ENCODE peak calls at places on chromosomes 3 and 15, in six cellular contexts. O is IMR-90, H is activated B cell treated with CpG ODN at 0.5 μM for 24 hours, C is nephron progenitor cell, Q is spleen, M is brain microvascular endothelial cell. I is an unnamed sample.

GRCh38 chr15:86162676-86163075 is 83.0 kb downstream of the AGBL1 start:
- DNase-seq in O (no peak), C (no peak), H (no peak), M (no peak), Q (no peak), I (no peak)

GRCh38 chr3:148903022-148903442 is 37.9 kb downstream of the CPA3 start:
- DNase-seq in O (peak; percentile 28), H (no peak), Q (no peak), M (no peak), C (no peak), I (no peak)

GRCh38 chr3:2098398-2099027 is at the start of gene CNTN4:
- DNase-seq in C (peak; percentile 89), H (no peak), O (no peak), Q (no peak), M (no peak), I (no peak)

GRCh38 chr3:184004483-184004882 is 13.2 kb downstream of the ABCC5 start:
- DNase-seq in M (no peak), Q (no peak), H (no peak), C (no peak), O (no peak), I (no peak)

GRCh38 chr15:99592135-99592845 is 26.5 kb downstream of the MEF2A start:
- DNase-seq in O (peak; percentile 88), M (peak; percentile 50), Q (no peak), C (no peak), H (no peak), I (no peak)

GRCh38 chr15:38253448-38253847 is 812 bp downstream of the SPRED1 start:
- DNase-seq in O (peak; percentile 75), Q (no peak), H (no peak), M (peak; percentile 64), C (no peak), I (no peak)

GRCh38 chr3:190131329-190131728 is 10.6 kb upstream of the P3H2 start:
- DNase-seq in O (peak; percentile 88), C (no peak), Q (no peak), M (peak; percentile 91), H (no peak), I (no peak)

GRCh38 chr3:78871048-78871447 is 896.8 kb downstream of the ROBO1 start:
- DNase-seq in Q (no peak), C (no peak), H (no peak), M (no peak), O (peak; percentile 26), I (no peak)

GRCh38 chr3:96700322-96701315 is 113.8 kb upstream of the EPHA6 start:
- DNase-seq in Q (no peak), H (no peak), C (peak; percentile 6), M (no peak), O (no peak), I (no peak)

GRCh38 chr3:19885468-19885867 is 48.5 kb downstream of the EFHB start:
- DNase-seq in O (peak; percentile 41), H (no peak), M (peak; percentile 6), C (peak; percentile 4), Q (no peak), I (no peak)

GRCh38 chr15:90901799-90902655 is 1.1 kb upstream of the MAN2A2 start:
- DNase-seq in O (peak; percentile 78), H (peak; percentile 75), C (peak; percentile 76), M (peak; percentile 54), Q (peak; percentile 94), I (peak; percentile 62)

GRCh38 chr3:3305087-3305486 is 125.6 kb upstream of the CRBN start:
- DNase-seq in Q (no peak), H (no peak), M (no peak), O (no peak), C (no peak), I (no peak)

GRCh38 chr3:123409443-123410148 is 39.3 kb downstream of the ADCY5 start:
- DNase-seq in O (no peak), H (no peak), Q (no peak), C (peak; percentile 55), M (no peak), I (no peak)

GRCh38 chr15:41564286-41564959 is 5.4 kb downstream of the TYRO3 start:
- DNase-seq in Q (peak; percentile 76), H (no peak), M (no peak), C (peak; percentile 63), O (no peak), I (no peak)

GRCh38 chr3:50205719-50206276 is 727 bp downstream of the SLC38A3 start:
- DNase-seq in H (peak; percentile 32), Q (no peak), C (peak; percentile 63), O (no peak), M (no peak), I (no peak)

GRCh38 chr15:65952425-65953053 is 83.2 kb downstream of the RAB11A start:
- DNase-seq in C (peak; percentile 85), Q (peak; percentile 23), M (peak; percentile 59), O (peak; percentile 65), H (no peak), I (no peak)

GRCh38 chr15:20340931-20341661 is 200.5 kb downstream of the GOLGA6L6 start:
- DNase-seq in C (peak; percentile 55), Q (peak; percentile 96), M (peak; percentile 36), H (peak; percentile 29), O (no peak), I (peak; percentile 77)

GRCh38 chr3:27431116-27431515 is 53.1 kb downstream of the SLC4A7 start:
- DNase-seq in Q (no peak), O (peak; percentile 99), M (peak; percentile 96), H (no peak), C (no peak), I (no peak)

GRCh38 chr3:190728574-190729246 is 133.8 kb downstream of the GMNC start:
- DNase-seq in M (no peak), O (no peak), C (no peak), Q (no peak), H (no peak), I (no peak)

GRCh38 chr3:66738625-66739330 is 238.0 kb upstream of the LRIG1 start:
- DNase-seq in Q (no peak), H (no peak), O (peak; percentile 87), C (no peak), M (peak; percentile 45), I (no peak)

GRCh38 chr3:148023994-148024393 is 614.8 kb downstream of the ZIC1 start:
- DNase-seq in Q (no peak), M (peak; percentile 93), H (no peak), O (peak; percentile 86), C (no peak), I (no peak)

GRCh38 chr15:52005748-52006701 is 13.0 kb upstream of the MAPK6 start:
- DNase-seq in O (peak; percentile 85), H (no peak), M (peak; percentile 79), C (no peak), Q (no peak), I (no peak)

GRCh38 chr3:37909067-37909911 is 47.6 kb downstream of the CTDSPL start:
- DNase-seq in H (no peak), M (peak; percentile 21), Q (no peak), C (no peak), O (peak; percentile 25), I (no peak)

GRCh38 chr3:71160800-71161546 is 422.6 kb downstream of the FOXP1 start:
- DNase-seq in O (peak; percentile 92), C (no peak), Q (no peak), M (peak; percentile 54), H (no peak), I (no peak)

GRCh38 chr3:40206522-40206921 is 103.0 kb upstream of the EIF1B start:
- DNase-seq in O (no peak), H (no peak), C (no peak), Q (no peak), M (no peak), I (no peak)

GRCh38 chr15:58178668-58179067 is 40.5 kb downstream of the AQP9 start:
- DNase-seq in M (no peak), O (no peak), C (no peak), H (no peak), Q (no peak), I (no peak)

GRCh38 chr15:39215006-39215405 is 365.9 kb upstream of the THBS1 start:
- DNase-seq in H (no peak), C (no peak), O (no peak), Q (no peak), M (no peak), I (no peak)

GRCh38 chr15:32104061-32104980 is 74.0 kb downstream of the CHRNA7 start:
- DNase-seq in M (no peak), C (no peak), O (no peak), H (no peak), Q (no peak), I (no peak)
- TF ChIP-seq CTCF in M (no peak), C (no peak), O (no peak), H (no peak), Q (no peak), I (no peak)

GRCh38 chr3:13346481-13347389 is 73.4 kb downstream of the NUP210 start:
- DNase-seq in M (no peak), H (no peak), O (no peak), Q (peak; percentile 86), C (no peak), I (peak; percentile 23)
- TF ChIP-seq CTCF in M (no peak), H (no peak), O (no peak), Q (peak; percentile 37), C (no peak), I (no peak)

DNA sequence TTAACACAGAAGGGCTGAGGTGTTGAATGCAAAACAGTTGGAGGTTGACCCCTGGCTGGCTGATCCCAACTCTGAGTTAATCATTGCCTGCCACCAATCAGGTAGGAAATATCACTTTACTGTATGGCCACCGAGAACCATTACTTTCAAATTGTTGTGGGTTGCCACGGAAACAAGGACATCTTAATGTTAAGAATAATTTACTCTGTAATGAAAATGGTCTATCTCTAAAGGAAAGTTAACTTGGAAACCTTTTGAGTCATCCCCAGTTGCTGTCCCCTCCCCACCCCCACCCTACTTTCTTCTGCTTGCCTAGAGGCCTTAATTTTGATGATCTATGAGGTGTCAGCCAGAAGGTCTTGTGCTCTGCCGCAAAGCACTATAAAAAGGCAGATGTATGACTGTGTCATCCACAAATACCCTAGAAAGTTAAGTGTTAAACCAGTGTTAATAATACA is 78.7 kb upstream of the SNRK start:
- DNase-seq in Q (no peak), H (no peak), C (no peak), O (peak; percentile 23), M (no peak), I (no peak)
- TF ChIP-seq CTCF in Q (no peak), H (no peak), C (no peak), O (no peak), M (no peak), I (no peak)

DNA sequence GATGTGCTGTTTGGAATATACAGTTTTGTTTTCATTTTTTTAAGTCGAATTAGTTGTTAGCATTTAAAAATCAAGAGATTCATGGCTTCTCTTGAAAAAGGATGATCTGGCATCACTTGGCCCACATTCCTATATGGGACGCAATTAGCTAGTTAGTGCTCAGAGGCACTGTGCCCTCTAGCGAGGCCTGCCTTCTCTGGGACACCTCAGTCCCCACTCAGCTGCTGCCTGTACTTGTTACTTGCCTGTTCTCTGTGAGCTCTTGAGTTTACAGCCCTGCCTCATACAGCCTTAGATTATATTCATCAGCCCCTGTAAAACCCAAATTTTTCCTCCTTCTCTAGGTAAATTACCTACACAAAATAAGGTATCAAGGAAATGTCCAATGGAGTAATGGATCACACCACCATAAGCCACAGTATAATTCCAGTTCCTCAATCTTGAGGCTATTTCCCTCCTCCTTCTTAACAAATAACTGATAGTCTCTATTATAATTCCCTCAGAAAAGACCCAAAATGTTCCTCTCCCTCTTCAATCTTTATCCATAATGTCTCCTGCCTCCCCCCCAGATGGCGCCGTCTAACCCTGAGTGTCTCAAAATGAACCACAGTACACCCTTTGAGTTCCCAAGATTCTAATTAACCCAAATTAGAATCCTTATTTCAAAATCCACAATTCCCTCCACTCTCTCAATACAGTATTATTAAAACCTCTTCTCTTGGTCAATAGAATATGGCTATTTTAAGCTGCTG is 2.7 kb downstream of the ZMAT3 start:
- DNase-seq in M (no peak), C (peak; percentile 23), O (peak; percentile 40), Q (no peak), H (no peak), I (no peak)
- TF ChIP-seq CTCF in M (peak; percentile 74), C (peak; percentile 27), O (peak; percentile 55), Q (no peak), H (no peak), I (no peak)

GRCh38 chr3:182682263-182683229 is 110.8 kb upstream of the ATP11B start:
- DNase-seq in H (peak; percentile 61), Q (peak; percentile 89), C (peak; percentile 81), M (peak; percentile 11), O (peak; percentile 10), I (peak; percentile 45)
- TF ChIP-seq CTCF in H (no peak), Q (no peak), C (peak; percentile 27), M (peak; percentile 38), O (peak; percentile 25), I (no peak)